ENCODE peak calls at places on chromosomes 6 and 20, in four cellular contexts. L is A549, F is GM12878, I is HepG2. D is an unnamed sample.

GRCh38 chr6:89347825-89348224 is 4.7 kb downstream of the UBE2J1 start:
- DNase-seq in L (no peak), F (no peak), I (no peak), D (no peak)

GRCh38 chr20:5806457-5807263 is 56.5 kb downstream of the SHLD1 start:
- DNase-seq in L (no peak), F (no peak), I (peak), D (no peak)

GRCh38 chr6:76052314-76052713 is 20.1 kb downstream of the IMPG1 start:
- DNase-seq in L (no peak), F (no peak), I (no peak), D (no peak)

GRCh38 chr6:73774311-73774766 is 78.3 kb downstream of the CD109 start:
- DNase-seq in L (peak), F (peak), I (no peak), D (no peak)

GRCh38 chr6:42933195-42933594 is 3.9 kb downstream of the CNPY3 start:
- DNase-seq in L (no peak), F (no peak), I (no peak), D (no peak)

GRCh38 chr6:133340557-133340956 is 99.4 kb downstream of the EYA4 start:
- DNase-seq in L (peak), F (no peak), I (no peak), D (no peak)

GRCh38 chr20:1375515-1375914 is 17.3 kb downstream of the FKBP1A start:
- DNase-seq in L (no peak), F (no peak), I (no peak), D (no peak)

GRCh38 chr6:55974688-55975087 is 99.3 kb upstream of the BMP5 start:
- DNase-seq in L (no peak), F (no peak), I (no peak), D (no peak)

GRCh38 chr6:12614468-12614867 is 102.1 kb upstream of the PHACTR1 start:
- DNase-seq in L (no peak), F (no peak), I (no peak), D (no peak)

GRCh38 chr6:131638013-131638412 is 911 bp downstream of the ENPP3 start:
- DNase-seq in L (no peak), F (no peak), I (no peak), D (no peak)

GRCh38 chr20:2948968-2949367 is 75.7 kb downstream of the PTPRA start:
- DNase-seq in L (no peak), F (no peak), I (no peak), D (no peak)

GRCh38 chr6:45445364-45445748 is 67.6 kb upstream of the SUPT3H start:
- DNase-seq in L (no peak), F (no peak), I (no peak), D (no peak)

GRCh38 chr6:34065470-34066283 is 80.2 kb downstream of the GRM4 start:
- DNase-seq in L (no peak), F (no peak), I (no peak), D (no peak)

GRCh38 chr6:124260337-124260736 is 456.7 kb downstream of the NKAIN2 start:
- DNase-seq in L (no peak), F (no peak), I (no peak), D (no peak)

GRCh38 chr6:40585661-40586269 is 1.4 kb downstream of the LRFN2 start:
- DNase-seq in L (no peak), F (no peak), I (no peak), D (no peak)

GRCh38 chr6:14037402-14038277 is 79.9 kb upstream of the CD83 start:
- DNase-seq in L (no peak), F (no peak), I (no peak), D (peak)

GRCh38 chr20:3781153-3781910 is at the start of gene SPEF1:
- DNase-seq in L (peak), F (peak), I (peak), D (peak)

DNA sequence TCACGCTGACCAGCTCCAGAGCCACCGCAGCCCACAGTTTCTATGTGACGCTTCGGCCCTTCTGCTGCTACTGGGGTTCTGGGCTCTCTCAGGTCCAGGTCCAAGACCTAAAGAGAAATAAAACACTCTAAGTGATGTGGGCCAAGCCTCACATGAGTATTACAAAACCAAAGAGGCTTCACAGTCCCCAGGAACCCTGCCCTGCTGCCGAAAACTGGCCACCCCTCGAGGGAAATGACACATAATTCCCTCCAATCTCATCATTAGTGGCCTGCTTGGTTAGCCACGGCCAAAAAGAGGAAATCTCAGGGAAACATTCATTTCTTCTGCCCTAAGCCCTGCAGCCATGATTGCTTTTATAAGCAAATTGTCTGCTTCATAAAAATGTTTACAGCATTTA is 32.5 kb downstream of the DLL1 start:
- DNase-seq in L (no peak), F (no peak), I (no peak), D (no peak)
- TF ChIP-seq KDM1A in L (no peak), F (no peak), I (no peak), D (no peak)

GRCh38 chr20:46348972-46349741 is 40.9 kb upstream of the CDH22 start:
- DNase-seq in L (peak), F (no peak), I (peak), D (peak)
- TF ChIP-seq JUNB in L (no peak), F (no peak), I (no peak), D (no peak)

GRCh38 chr20:53707341-53708102 is 113.9 kb upstream of the ZNF217 start:
- DNase-seq in L (no peak), F (peak), I (no peak), D (no peak)
- TF ChIP-seq KDM1A in L (no peak), F (no peak), I (no peak), D (no peak)

GRCh38 chr6:85136310-85136709 is 313.6 kb upstream of the NT5E start:
- DNase-seq in L (no peak), F (no peak), I (no peak), D (no peak)
- TF ChIP-seq JUNB in L (no peak), F (no peak), I (no peak), D (no peak)

GRCh38 chr6:36985384-36985962 is 523 bp downstream of the MTCH1 start:
- DNase-seq in L (no peak), F (no peak), I (no peak), D (peak)
- TF ChIP-seq KDM1A in L (no peak), F (no peak), I (no peak), D (no peak)

GRCh38 chr6:115842338-115842737 is 218.4 kb downstream of the FRK start:
- DNase-seq in L (no peak), F (no peak), I (no peak), D (no peak)

GRCh38 chr6:115843945-115844344 is 216.7 kb downstream of the FRK start:
- DNase-seq in L (no peak), F (no peak), I (no peak), D (no peak)

GRCh38 chr6:115838763-115839401 is 221.8 kb downstream of the FRK start:
- DNase-seq in L (peak), F (no peak), I (peak), D (peak)
- TF ChIP-seq JUNB in L (no peak), F (no peak), I (no peak), D (no peak)

DNA sequence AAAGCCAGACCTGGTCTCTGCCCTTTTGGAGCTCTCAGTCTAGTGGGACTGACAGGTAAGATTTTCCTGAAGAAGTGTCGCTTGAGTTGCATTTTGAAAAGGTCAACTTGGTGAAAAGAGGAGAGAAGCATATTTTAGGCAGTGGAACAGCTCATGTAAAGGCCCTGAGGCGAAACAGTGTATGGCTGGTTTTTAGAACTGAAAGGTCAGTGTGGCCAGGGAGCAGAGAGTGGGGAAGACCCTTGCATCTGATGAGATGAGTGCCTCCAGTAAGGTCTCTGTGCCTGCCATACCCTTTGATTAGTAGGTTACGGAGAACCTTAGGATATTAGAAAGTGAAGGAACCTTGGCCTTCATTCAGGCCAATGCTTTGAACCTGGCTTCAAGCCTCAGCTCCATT is 55.9 kb upstream of the SAYSD1 start:
- DNase-seq in L (no peak), F (no peak), I (no peak), D (no peak)
- TF ChIP-seq KDM1A in L (no peak), F (no peak), I (no peak), D (no peak)

GRCh38 chr20:50673146-50673830 is 18.1 kb downstream of the RIPOR3 start:
- DNase-seq in L (no peak), F (no peak), I (peak), D (peak)

GRCh38 chr20:50676888-50677287 is 14.5 kb downstream of the RIPOR3 start:
- DNase-seq in L (no peak), F (no peak), I (no peak), D (no peak)

GRCh38 chr20:50678213-50678898 is 13.0 kb downstream of the RIPOR3 start:
- DNase-seq in L (no peak), F (no peak), I (peak), D (no peak)

GRCh38 chr20:50673831-50674825 is 17.2 kb downstream of the RIPOR3 start:
- DNase-seq in L (no peak), F (no peak), I (no peak), D (no peak)

DNA sequence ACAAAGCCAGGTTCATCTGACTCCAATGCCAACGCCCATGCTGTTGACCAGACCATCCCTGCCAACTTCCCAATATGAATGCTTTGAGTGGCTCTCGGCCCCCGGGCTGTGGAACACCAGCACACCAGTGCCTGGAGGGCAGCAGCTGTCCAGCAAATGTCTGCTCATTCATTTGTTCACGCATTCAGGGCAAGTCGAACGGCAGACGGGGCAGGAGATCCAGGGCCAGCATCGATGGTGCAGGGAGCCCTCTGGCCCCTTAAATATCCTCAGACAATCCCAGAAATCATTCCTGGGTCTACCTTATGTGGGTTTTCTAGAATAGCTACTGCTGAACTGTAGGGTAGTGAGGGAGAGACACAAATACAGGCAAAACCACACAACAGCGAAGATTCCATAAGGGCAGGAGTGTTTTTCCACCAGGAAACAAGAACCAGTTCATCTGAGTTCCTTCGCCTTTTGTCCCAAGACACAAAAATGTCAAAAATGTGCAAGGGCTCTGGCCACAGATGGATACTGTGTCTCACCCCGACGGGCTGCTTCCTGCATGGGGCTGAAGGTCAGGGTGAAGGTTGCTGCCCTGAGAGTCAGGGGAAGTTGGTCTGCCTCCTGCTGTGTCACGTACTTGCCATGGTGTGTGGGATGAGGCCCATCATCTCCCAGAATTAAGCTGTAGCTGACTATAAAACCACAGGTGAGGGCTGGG is 15.5 kb downstream of the RIPOR3 start:
- DNase-seq in L (no peak), F (no peak), I (peak), D (no peak)
- TF ChIP-seq JUNB in L (no peak), F (no peak), I (no peak), D (no peak)

GRCh38 chr6:53268858-53269608 is 79.7 kb downstream of the ELOVL5 start:
- DNase-seq in L (no peak), F (no peak), I (no peak), D (no peak)
- TF ChIP-seq KDM1A in L (no peak), F (no peak), I (no peak), D (no peak)

D was measured in K562.